ENCODE peak calls at places on chromosomes 2 and 18, in eight cellular contexts. J is GM12878, M is suprapubic skin, R is transverse colon, C is K562, W is upper lobe of left lung, O is stomach, S is HepG2. E is an unnamed sample.

GRCh38 chr2:201938816-201939180 is 94.9 kb upstream of the FZD7 start:
- DNase-seq in J (no peak), M (no peak), R (no peak), C (no peak), W (no peak), O (no peak), S (no peak), E (no peak)

GRCh38 chr2:71608441-71608840 is 155.1 kb downstream of the DYSF start:
- DNase-seq in J (no peak), M (peak), R (no peak), C (no peak), W (no peak), O (no peak), S (no peak), E (no peak)

GRCh38 chr2:6845312-6845711 is 20.4 kb downstream of the CMPK2 start:
- DNase-seq in J (no peak), M (no peak), R (no peak), C (peak), W (no peak), O (no peak), S (no peak), E (no peak)

GRCh38 chr2:96839875-96840850 is 3.7 kb downstream of the ANKRD23 start:
- DNase-seq in J (no peak), M (no peak), R (no peak), C (no peak), W (peak), O (no peak), S (no peak), E (no peak)

GRCh38 chr18:79901665-79902064 is 49.8 kb downstream of the SLC66A2 start:
- DNase-seq in J (no peak), M (peak), R (peak), C (no peak), W (no peak), O (no peak), S (no peak), E (no peak)

GRCh38 chr2:85893428-85894258 is 4.9 kb upstream of the ST3GAL5 start:
- DNase-seq in J (no peak), M (no peak), R (no peak), C (no peak), W (no peak), O (no peak), S (no peak), E (no peak)

GRCh38 chr2:171095014-171095582 is 65.6 kb downstream of the TLK1 start:
- DNase-seq in J (peak), M (no peak), R (no peak), C (no peak), W (no peak), O (no peak), S (no peak), E (no peak)

GRCh38 chr2:72147971-72148369 is 308 bp upstream of the CYP26B1 start:
- DNase-seq in J (no peak), M (no peak), R (no peak), C (no peak), W (no peak), O (no peak), S (no peak), E (no peak)

GRCh38 chr2:239115616-239116015 is 267.7 kb downstream of the TWIST2 start:
- DNase-seq in J (no peak), M (no peak), R (no peak), C (no peak), W (no peak), O (no peak), S (no peak), E (no peak)

GRCh38 chr2:43270461-43270860 is 44.1 kb upstream of the ZFP36L2 start:
- DNase-seq in J (no peak), M (no peak), R (no peak), C (no peak), W (no peak), O (no peak), S (no peak), E (no peak)

GRCh38 chr2:168736636-168737424 is 65.6 kb upstream of the NOSTRIN start:
- DNase-seq in J (no peak), M (no peak), R (no peak), C (no peak), W (no peak), O (no peak), S (no peak), E (no peak)

GRCh38 chr18:77013777-77014525 is 118.6 kb downstream of the MBP start:
- DNase-seq in J (no peak), M (peak), R (peak), C (no peak), W (no peak), O (no peak), S (no peak), E (peak)
- TF ChIP-seq POLR2AphosphoS5 in J (no peak), M (no peak), R (peak), C (no peak), W (peak), O (no peak), S (no peak), E (peak)

GRCh38 chr2:1653956-1654695 is 90.2 kb downstream of the PXDN start:
- DNase-seq in J (no peak), M (no peak), R (no peak), C (no peak), W (no peak), O (no peak), S (no peak), E (no peak)
- TF ChIP-seq POLR2A in J (no peak), M (no peak), R (no peak), C (no peak), W (no peak), O (no peak), S (no peak), E (no peak)

DNA sequence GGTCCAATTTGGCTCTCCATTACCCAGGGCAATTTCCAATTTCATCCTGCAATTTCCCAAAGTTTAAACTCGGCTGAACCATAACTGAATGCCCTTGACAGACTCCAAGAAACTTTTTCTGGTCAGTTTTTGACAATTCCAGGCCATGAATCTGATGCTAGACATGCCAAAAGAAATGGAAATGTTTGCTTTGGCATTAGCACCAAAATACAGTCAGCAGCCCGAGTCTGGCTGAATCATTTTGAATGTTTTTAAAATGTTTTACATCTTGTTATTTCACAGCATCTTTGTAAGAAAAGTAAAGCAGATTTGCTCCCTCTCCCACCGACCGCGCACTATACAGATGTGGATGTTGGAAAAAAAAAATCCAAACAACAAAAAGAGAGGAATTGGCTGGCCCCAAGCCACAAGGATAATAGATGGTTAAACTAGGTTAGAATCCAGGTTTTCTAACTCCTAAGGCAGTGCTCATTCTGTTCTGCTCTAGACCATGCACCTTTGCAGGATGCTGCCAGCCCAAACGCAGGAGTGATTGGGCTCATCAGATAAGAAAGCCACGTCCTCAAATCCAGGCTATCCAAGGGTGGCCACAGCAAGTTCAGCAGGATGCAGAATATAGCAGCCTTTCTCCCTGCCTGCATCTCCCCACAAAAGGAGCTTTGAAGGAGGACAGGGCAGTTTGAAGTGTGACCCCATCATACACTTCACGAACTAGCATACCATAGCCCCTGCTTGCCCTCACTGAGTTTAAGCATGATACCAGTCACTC is 167.5 kb downstream of the ALK start:
- DNase-seq in J (no peak), M (no peak), R (no peak), C (no peak), W (no peak), O (no peak), S (no peak), E (no peak)
- TF ChIP-seq EP300 in J (no peak), M (no peak), R (no peak), C (no peak), W (no peak), O (no peak), S (no peak), E (no peak)

GRCh38 chr2:65366595-65367125 is 65.7 kb downstream of the SPRED2 start:
- DNase-seq in J (peak), M (no peak), R (peak), C (peak), W (no peak), O (no peak), S (peak), E (no peak)
- TF ChIP-seq POLR2AphosphoS5 in J (no peak), M (no peak), R (peak), C (peak), W (no peak), O (peak), S (no peak), E (peak)

GRCh38 chr2:46495347-46496030 is 16.1 kb downstream of the TMEM247 start:
- DNase-seq in J (no peak), M (no peak), R (no peak), C (no peak), W (no peak), O (no peak), S (no peak), E (no peak)
- TF ChIP-seq POLR2A in J (no peak), M (no peak), R (no peak), C (no peak), W (no peak), O (no peak), S (no peak), E (no peak)

DNA sequence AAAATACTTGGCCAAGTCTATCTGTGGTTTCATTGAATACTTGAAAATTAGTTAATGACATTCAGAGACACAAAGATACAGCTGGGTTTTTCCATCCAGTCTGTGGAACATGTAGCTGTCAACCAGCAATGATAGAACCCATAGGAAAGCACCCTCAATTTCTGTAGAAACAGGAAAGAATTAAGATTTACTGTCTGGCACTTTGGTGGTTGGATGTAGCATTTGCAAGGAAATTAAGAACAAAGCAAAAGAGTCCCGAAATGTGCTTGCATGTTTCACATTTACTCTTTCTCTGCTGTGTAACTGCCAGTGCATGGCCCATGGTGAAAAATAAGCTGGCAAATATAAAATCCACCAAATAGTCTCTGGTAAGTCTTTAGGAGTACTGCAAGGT is 17.2 kb upstream of the ANKRD44 start:
- DNase-seq in J (no peak), M (no peak), R (no peak), C (no peak), W (no peak), O (no peak), S (no peak), E (no peak)
- TF ChIP-seq EP300 in J (no peak), M (no peak), R (no peak), C (no peak), W (no peak), O (no peak), S (no peak), E (no peak)

E was measured in sigmoid colon.